ENCODE peak calls at places on chromosomes 11 and 22, in five cellular contexts. H is Ammon's horn, T is EL, E is AG04450, F is AG09309. Y is an unnamed sample.

GRCh38 chr22:29300467-29300806 is 6.0 kb upstream of the GAS2L1 start:
- DNase-seq in H (no peak), T (no peak), E (no peak), F (no peak), Y (no peak)

GRCh38 chr11:30786392-30787120 is 200.4 kb upstream of the MPPED2 start:
- DNase-seq in H (no peak), T (no peak), E (no peak), F (no peak), Y (no peak)

GRCh38 chr11:5226732-5227327 is at the start of gene HBB:
- DNase-seq in H (no peak), T (no peak), E (no peak), F (no peak), Y (no peak)

GRCh38 chr11:10597877-10598341 is 29.4 kb upstream of the LYVE1 start:
- DNase-seq in H (peak), T (no peak), E (no peak), F (no peak), Y (no peak)

GRCh38 chr11:340539-341512 is 20.2 kb upstream of the IFITM3 start:
- DNase-seq in H (no peak), T (no peak), E (no peak), F (no peak), Y (no peak)

GRCh38 chr11:118522571-118523072 is 4.7 kb upstream of the TTC36 start:
- DNase-seq in H (no peak), T (peak), E (no peak), F (no peak), Y (no peak)

GRCh38 chr11:95924414-95924760 is 480 bp upstream of the MTMR2 start:
- DNase-seq in H (peak), T (peak), E (no peak), F (no peak), Y (no peak)

GRCh38 chr11:13465909-13466371 is 2.9 kb upstream of the BTBD10 start:
- DNase-seq in H (peak), T (peak), E (no peak), F (no peak), Y (no peak)

GRCh38 chr11:27211370-27212127 is 151.5 kb downstream of the CCDC34 start:
- DNase-seq in H (no peak), T (no peak), E (no peak), F (no peak), Y (no peak)

Y was measured in skeletal muscle cell.